ENCODE peak calls at places on chromosomes 4 and X, in eight cellular contexts. P is caudate nucleus; Z is DMS153; R is activated CD8-positive, alpha-beta memory T cell treated with anti-CD3 and anti-CD28 coated beads, Interleukin-2, amount 50 U/mL, for 48 hours; H is SJCRH30; V is ACHN; Y is cardiac fibroblast; J is activated effector memory CD4-positive, alpha-beta T cell treated with Interleukin-2 at 50 U/mL for 16 hours. N is an unnamed sample.

GRCh38 chr4:98659106-98659592 is 738 bp upstream of the TSPAN5 start:
- DNase-seq in H (no peak), Y (peak), V (peak), Z (peak), P (no peak), R (no peak), J (no peak), N (no peak)

GRCh38 chr4:88765729-88766128 is 68.1 kb upstream of the NAP1L5 start:
- DNase-seq in H (peak), V (peak), R (no peak), P (no peak), Y (peak), Z (no peak), J (no peak), N (no peak)

GRCh38 chrX:103531002-103531401 is 11.7 kb upstream of the RAB40A start:
- DNase-seq in J (no peak), Y (peak), R (no peak), V (no peak), H (no peak), Z (no peak), P (no peak), N (no peak)

GRCh38 chrX:116278819-116279218 is 108.3 kb downstream of the AGTR2 start:
- DNase-seq in J (no peak), Y (no peak), H (no peak), P (no peak), R (no peak), V (no peak), Z (no peak), N (no peak)

GRCh38 chr4:184568770-184569169 is 80.5 kb downstream of the CASP3 start:
- DNase-seq in Z (no peak), P (no peak), H (no peak), J (no peak), V (no peak), Y (peak), R (no peak), N (no peak)

GRCh38 chr4:174255790-174256189 is 27.7 kb downstream of the FBXO8 start:
- DNase-seq in V (no peak), Y (peak), Z (no peak), H (peak), J (no peak), P (no peak), R (no peak), N (no peak)

GRCh38 chrX:69424161-69424560 is 80.0 kb upstream of the NALF2 start:
- DNase-seq in P (no peak), H (peak), V (no peak), Y (peak), R (no peak), Z (no peak), J (no peak), N (no peak)

GRCh38 chr4:52376107-52376704 is 282.9 kb downstream of the USP46 start:
- DNase-seq in H (peak), V (peak), P (no peak), J (no peak), R (no peak), Y (peak), Z (no peak), N (no peak)

GRCh38 chr4:185369729-185370128 is 26.0 kb downstream of the LRP2BP start:
- DNase-seq in Z (no peak), P (no peak), R (no peak), H (no peak), V (no peak), J (no peak), Y (no peak), N (no peak)

GRCh38 chr4:42927946-42928345 is 35.4 kb downstream of the GRXCR1 start:
- DNase-seq in Z (no peak), P (no peak), H (no peak), Y (no peak), R (no peak), V (no peak), J (no peak), N (no peak)

GRCh38 chrX:7654316-7654715 is 188.7 kb upstream of the VCX start:
- DNase-seq in P (no peak), Y (no peak), Z (no peak), V (no peak), J (no peak), H (peak), R (no peak), N (no peak)

GRCh38 chr4:39151120-39151713 is 31.1 kb upstream of the WDR19 start:
- DNase-seq in H (no peak), J (no peak), V (no peak), Z (no peak), R (no peak), Y (peak), P (no peak), N (no peak)

GRCh38 chrX:6053126-6053625 is 175.5 kb downstream of the NLGN4X start:
- DNase-seq in R (no peak), V (no peak), P (no peak), Z (peak), J (no peak), Y (no peak), H (peak), N (no peak)

GRCh38 chr4:89800012-89800516 is 36.9 kb downstream of the SNCA start:
- DNase-seq in V (no peak), R (no peak), Y (peak), J (no peak), Z (no peak), H (peak), P (no peak), N (no peak)

GRCh38 chr4:1082215-1083182 is 30.9 kb downstream of the RNF212 start:
- DNase-seq in J (no peak), P (no peak), V (peak), Y (peak), R (no peak), Z (peak), H (no peak), N (no peak)

GRCh38 chr4:99635601-99636000 is 22.0 kb downstream of the C4orf54 start:
- DNase-seq in Z (no peak), Y (peak), P (no peak), H (no peak), R (no peak), V (no peak), J (no peak), N (no peak)

GRCh38 chrX:137428777-137429564 is 137.0 kb upstream of the ZIC3 start:
- DNase-seq in J (no peak), Y (no peak), P (no peak), R (no peak), V (no peak), Z (no peak), H (no peak), N (no peak)

GRCh38 chr4:183141997-183142396 is 42.9 kb downstream of the WWC2 start:
- DNase-seq in P (no peak), Z (no peak), V (no peak), Y (no peak), H (no peak), R (no peak), J (no peak), N (no peak)

GRCh38 chrX:55450259-55450658 is 1.7 kb upstream of the MAGEH1 start:
- DNase-seq in J (no peak), Y (peak), P (no peak), Z (no peak), H (no peak), V (no peak), R (no peak), N (no peak)

GRCh38 chrX:1196436-1196835 is 16.0 kb downstream of the CRLF2 start:
- DNase-seq in Y (no peak), J (no peak), Z (no peak), V (no peak), P (no peak), H (no peak), R (peak), N (no peak)

GRCh38 chrX:8820910-8821527 is 19.8 kb upstream of the FAM9A start:
- DNase-seq in V (peak), R (no peak), P (no peak), Z (no peak), H (peak), J (no peak), Y (no peak), N (no peak)

GRCh38 chr4:78019494-78019893 is 37.6 kb upstream of the FRAS1 start:
- DNase-seq in Y (no peak), V (no peak), J (no peak), R (no peak), H (no peak), Z (no peak), P (no peak), N (no peak)

GRCh38 chr4:20254517-20255250 is 3.0 kb downstream of the SLIT2 start:
- DNase-seq in H (no peak), J (no peak), V (peak), Y (peak), P (no peak), R (no peak), Z (no peak), N (no peak)

GRCh38 chrX:150581093-150581775 is 12.8 kb downstream of the MTM1 start:
- DNase-seq in R (no peak), Z (no peak), Y (peak), H (no peak), J (no peak), P (no peak), V (peak), N (no peak)

GRCh38 chr4:20474119-20474518 is 222.4 kb downstream of the SLIT2 start:
- DNase-seq in J (no peak), R (no peak), V (peak), Z (no peak), P (no peak), H (peak), Y (peak), N (no peak)

GRCh38 chr4:156584100-156584499 is 387.5 kb downstream of the PDGFC start:
- DNase-seq in R (no peak), V (no peak), Z (no peak), P (no peak), J (no peak), Y (no peak), H (peak), N (no peak)

GRCh38 chr4:6548201-6548881 is 26.6 kb upstream of the MAN2B2 start:
- DNase-seq in V (peak), R (no peak), J (no peak), Y (peak), H (peak), Z (no peak), P (no peak), N (no peak)

GRCh38 chr4:143357161-143357845 is 20.6 kb downstream of the GAB1 start:
- DNase-seq in R (no peak), J (no peak), Y (no peak), Z (no peak), P (no peak), V (no peak), H (no peak), N (no peak)

GRCh38 chr4:44927361-44928061 is 201.2 kb upstream of the GNPDA2 start:
- DNase-seq in Y (peak), R (no peak), V (peak), H (peak), P (no peak), Z (no peak), J (no peak), N (no peak)

GRCh38 chrX:71533850-71534515 is 1.1 kb downstream of the OGT start:
- DNase-seq in Y (peak), H (peak), V (peak), R (peak), J (peak), P (no peak), Z (peak), N (peak)

N was measured in T-helper 17 cell.